ENCODE peak calls at places on chromosome 21, in six cellular contexts. One of them, this sample, is unnamed.

GRCh38 chr21:29299046-29299905 is 554 bp downstream of the BACH1 start:
- DNase-seq in OCI-LY7: peak; percentile 49
- DNase-seq in CD8-positive, alpha-beta memory T cell: peak; percentile 70
- DNase-seq in BE2C: peak; percentile 60
- DNase-seq in Peyer's patch: peak; percentile 83
- DNase-seq in tibial artery: peak; percentile 75
- DNase-seq in this sample: no peak

GRCh38 chr21:38136201-38136600 is 120.6 kb upstream of the KCNJ15 start:
- DNase-seq in OCI-LY7: no peak
- DNase-seq in CD8-positive, alpha-beta memory T cell: no peak
- DNase-seq in BE2C: no peak
- DNase-seq in Peyer's patch: no peak
- DNase-seq in tibial artery: no peak
- DNase-seq in this sample: no peak

GRCh38 chr21:33543505-33544129 is 779 bp downstream of the SON start:
- DNase-seq in OCI-LY7: peak; percentile 18
- DNase-seq in CD8-positive, alpha-beta memory T cell: no peak
- DNase-seq in BE2C: peak; percentile 71
- DNase-seq in Peyer's patch: peak; percentile 82
- DNase-seq in tibial artery: no peak
- DNase-seq in this sample: no peak

GRCh38 chr21:46604975-46605758 is at the start of gene S100B:
- DNase-seq in OCI-LY7: no peak
- DNase-seq in CD8-positive, alpha-beta memory T cell: peak; percentile 57
- DNase-seq in BE2C: peak; percentile 82
- DNase-seq in Peyer's patch: no peak
- DNase-seq in tibial artery: no peak
- DNase-seq in this sample: peak; percentile 58

GRCh38 chr21:43864806-43865470 is at the start of gene AGPAT3:
- DNase-seq in OCI-LY7: peak; percentile 41
- DNase-seq in CD8-positive, alpha-beta memory T cell: peak; percentile 46
- DNase-seq in BE2C: peak; percentile 41
- DNase-seq in Peyer's patch: no peak
- DNase-seq in tibial artery: no peak
- DNase-seq in this sample: no peak

GRCh38 chr21:33383056-33383888 is 19.9 kb upstream of the IFNGR2 start:
- DNase-seq in OCI-LY7: peak; percentile 96
- DNase-seq in CD8-positive, alpha-beta memory T cell: peak; percentile 47
- DNase-seq in BE2C: peak; percentile 41
- DNase-seq in Peyer's patch: peak; percentile 95
- DNase-seq in tibial artery: peak; percentile 76
- DNase-seq in this sample: no peak

GRCh38 chr21:29091032-29091431 is 17.6 kb upstream of the CCT8 start:
- DNase-seq in OCI-LY7: no peak
- DNase-seq in CD8-positive, alpha-beta memory T cell: no peak
- DNase-seq in BE2C: no peak
- DNase-seq in Peyer's patch: no peak
- DNase-seq in tibial artery: no peak
- DNase-seq in this sample: no peak

GRCh38 chr21:43338951-43339350 is 88.0 kb downstream of the SIK1 start:
- DNase-seq in OCI-LY7: peak; percentile 59
- DNase-seq in CD8-positive, alpha-beta memory T cell: no peak
- DNase-seq in BE2C: no peak
- DNase-seq in Peyer's patch: no peak
- DNase-seq in tibial artery: no peak
- DNase-seq in this sample: no peak

GRCh38 chr21:27408826-27409225 is 441.9 kb upstream of the ADAMTS5 start:
- DNase-seq in OCI-LY7: no peak
- DNase-seq in CD8-positive, alpha-beta memory T cell: no peak
- DNase-seq in BE2C: no peak
- DNase-seq in Peyer's patch: no peak
- DNase-seq in tibial artery: no peak
- DNase-seq in this sample: no peak

GRCh38 chr21:33198346-33199135 is 31.2 kb upstream of the IFNAR2 start:
- DNase-seq in OCI-LY7: no peak
- DNase-seq in CD8-positive, alpha-beta memory T cell: no peak
- DNase-seq in BE2C: no peak
- DNase-seq in Peyer's patch: no peak
- DNase-seq in tibial artery: no peak
- DNase-seq in this sample: no peak

GRCh38 chr21:43913928-43914327 is 48.9 kb downstream of the AGPAT3 start:
- DNase-seq in OCI-LY7: no peak
- DNase-seq in CD8-positive, alpha-beta memory T cell: no peak
- DNase-seq in BE2C: no peak
- DNase-seq in Peyer's patch: no peak
- DNase-seq in tibial artery: peak; percentile 48
- DNase-seq in this sample: no peak

GRCh38 chr21:37829447-37829846 is 86.8 kb downstream of the KCNJ6 start:
- DNase-seq in OCI-LY7: no peak
- DNase-seq in CD8-positive, alpha-beta memory T cell: no peak
- DNase-seq in BE2C: no peak
- DNase-seq in Peyer's patch: peak; percentile 84
- DNase-seq in tibial artery: no peak
- DNase-seq in this sample: no peak

GRCh38 chr21:34018185-34018584 is 55.2 kb upstream of the MRPS6 start:
- DNase-seq in OCI-LY7: peak; percentile 21
- DNase-seq in CD8-positive, alpha-beta memory T cell: no peak
- DNase-seq in BE2C: no peak
- DNase-seq in Peyer's patch: no peak
- DNase-seq in tibial artery: no peak
- DNase-seq in this sample: no peak

GRCh38 chr21:25689226-25689625 is 45.5 kb downstream of the ATP5PF start:
- DNase-seq in OCI-LY7: no peak
- DNase-seq in CD8-positive, alpha-beta memory T cell: no peak
- DNase-seq in BE2C: no peak
- DNase-seq in Peyer's patch: no peak
- DNase-seq in tibial artery: no peak
- DNase-seq in this sample: no peak

GRCh38 chr21:43716376-43717165 is 2.4 kb upstream of the PDXK start:
- DNase-seq in OCI-LY7: peak; percentile 86
- DNase-seq in CD8-positive, alpha-beta memory T cell: no peak
- DNase-seq in BE2C: no peak
- DNase-seq in Peyer's patch: no peak
- DNase-seq in tibial artery: no peak
- DNase-seq in this sample: no peak

GRCh38 chr21:44089001-44089911 is 17.9 kb upstream of the PWP2 start:
- DNase-seq in OCI-LY7: peak; percentile 70
- DNase-seq in CD8-positive, alpha-beta memory T cell: peak; percentile 66
- DNase-seq in BE2C: no peak
- DNase-seq in Peyer's patch: peak; percentile 84
- DNase-seq in tibial artery: peak; percentile 41
- DNase-seq in this sample: no peak

GRCh38 chr21:39972471-39972870 is 105.2 kb downstream of the PCP4 start:
- DNase-seq in OCI-LY7: no peak
- DNase-seq in CD8-positive, alpha-beta memory T cell: no peak
- DNase-seq in BE2C: no peak
- DNase-seq in Peyer's patch: no peak
- DNase-seq in tibial artery: no peak
- DNase-seq in this sample: no peak

GRCh38 chr21:36698160-36699025 is 522 bp upstream of the SIM2 start:
- DNase-seq in OCI-LY7: no peak
- DNase-seq in CD8-positive, alpha-beta memory T cell: no peak
- DNase-seq in BE2C: no peak
- DNase-seq in Peyer's patch: no peak
- DNase-seq in tibial artery: no peak
- DNase-seq in this sample: no peak

GRCh38 chr21:17560377-17560776 is 47.5 kb downstream of the CXADR start:
- DNase-seq in OCI-LY7: no peak
- DNase-seq in CD8-positive, alpha-beta memory T cell: no peak
- DNase-seq in BE2C: no peak
- DNase-seq in Peyer's patch: no peak
- DNase-seq in tibial artery: no peak
- DNase-seq in this sample: no peak

GRCh38 chr21:40615503-40616376 is 231.2 kb downstream of the DSCAM start:
- DNase-seq in OCI-LY7: no peak
- DNase-seq in CD8-positive, alpha-beta memory T cell: no peak
- DNase-seq in BE2C: no peak
- DNase-seq in Peyer's patch: no peak
- DNase-seq in tibial artery: no peak
- DNase-seq in this sample: no peak

GRCh38 chr21:35226960-35227741 is 178.0 kb upstream of the RUNX1 start:
- DNase-seq in OCI-LY7: peak; percentile 98
- DNase-seq in CD8-positive, alpha-beta memory T cell: peak; percentile 76
- DNase-seq in BE2C: no peak
- DNase-seq in Peyer's patch: peak; percentile 59
- DNase-seq in tibial artery: no peak
- DNase-seq in this sample: peak; percentile 97

GRCh38 chr21:41008971-41009370 is 159.0 kb upstream of the BACE2 start:
- DNase-seq in OCI-LY7: no peak
- DNase-seq in CD8-positive, alpha-beta memory T cell: no peak
- DNase-seq in BE2C: no peak
- DNase-seq in Peyer's patch: no peak
- DNase-seq in tibial artery: no peak
- DNase-seq in this sample: no peak

DNA sequence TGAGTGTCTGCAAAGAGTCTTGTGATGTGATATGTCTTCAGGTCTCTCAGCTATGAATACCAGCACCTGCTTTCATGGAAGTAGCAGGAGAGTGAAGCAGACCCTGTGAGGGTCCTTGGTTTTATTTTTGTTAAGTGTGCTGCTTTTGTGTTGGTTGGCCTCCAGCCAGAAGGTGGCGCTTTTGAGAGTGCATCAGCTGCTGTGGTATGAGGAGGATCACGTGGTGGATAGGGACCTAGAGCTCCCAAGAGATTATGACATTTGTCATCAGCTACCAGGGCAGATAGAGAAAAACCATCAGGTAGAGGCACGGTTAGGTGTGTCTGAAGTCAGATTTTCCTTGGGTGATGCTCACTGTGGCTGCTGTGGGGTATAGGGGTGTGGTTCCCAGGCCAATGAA is 1232.1 kb downstream of the MRPL39 start:
- DNase-seq in OCI-LY7: no peak
- DNase-seq in CD8-positive, alpha-beta memory T cell: no peak
- DNase-seq in BE2C: peak; percentile 47
- DNase-seq in Peyer's patch: no peak
- DNase-seq in tibial artery: no peak
- DNase-seq in this sample: peak; percentile 21
- H3K4me3 ChIP-seq in OCI-LY7: no peak overlapping the region
- H3K4me3 ChIP-seq in CD8-positive, alpha-beta memory T cell: no peak overlapping the region
- H3K4me3 ChIP-seq in BE2C: no peak overlapping the region
- H3K4me3 ChIP-seq in Peyer's patch: no peak overlapping the region
- H3K4me3 ChIP-seq in tibial artery: no peak overlapping the region
- H3K4me3 ChIP-seq in this sample: no peak overlapping the region

GRCh38 chr21:45111703-45112102 is 37.3 kb downstream of the ADARB1 start:
- DNase-seq in OCI-LY7: no peak
- DNase-seq in CD8-positive, alpha-beta memory T cell: no peak
- DNase-seq in BE2C: no peak
- DNase-seq in Peyer's patch: no peak
- DNase-seq in tibial artery: no peak
- DNase-seq in this sample: no peak

GRCh38 chr21:45112371-45112770 is 38.0 kb downstream of the ADARB1 start:
- DNase-seq in OCI-LY7: no peak
- DNase-seq in CD8-positive, alpha-beta memory T cell: no peak
- DNase-seq in BE2C: no peak
- DNase-seq in Peyer's patch: no peak
- DNase-seq in tibial artery: no peak
- DNase-seq in this sample: no peak

GRCh38 chr21:45109831-45110492 is 35.6 kb downstream of the ADARB1 start:
- DNase-seq in OCI-LY7: peak; percentile 95
- DNase-seq in CD8-positive, alpha-beta memory T cell: peak; percentile 43
- DNase-seq in BE2C: no peak
- DNase-seq in Peyer's patch: peak; percentile 85
- DNase-seq in tibial artery: peak; percentile 70
- DNase-seq in this sample: peak; percentile 77

GRCh38 chr21:45108808-45109800 is 34.7 kb downstream of the ADARB1 start:
- DNase-seq in OCI-LY7: no peak
- DNase-seq in CD8-positive, alpha-beta memory T cell: peak; percentile 41
- DNase-seq in BE2C: no peak
- DNase-seq in Peyer's patch: no peak
- DNase-seq in tibial artery: no peak
- DNase-seq in this sample: no peak

GRCh38 chr21:45110873-45111624 is 36.7 kb downstream of the ADARB1 start:
- DNase-seq in OCI-LY7: peak; percentile 57
- DNase-seq in CD8-positive, alpha-beta memory T cell: no peak
- DNase-seq in BE2C: no peak
- DNase-seq in Peyer's patch: no peak
- DNase-seq in tibial artery: no peak
- DNase-seq in this sample: no peak
- H3K4me3 ChIP-seq in OCI-LY7: peak overlapping the region; percentile 44
- H3K4me3 ChIP-seq in CD8-positive, alpha-beta memory T cell: no peak overlapping the region
- H3K4me3 ChIP-seq in BE2C: no peak overlapping the region
- H3K4me3 ChIP-seq in Peyer's patch: no peak overlapping the region
- H3K4me3 ChIP-seq in tibial artery: no peak overlapping the region
- H3K4me3 ChIP-seq in this sample: no peak overlapping the region

GRCh38 chr21:42059141-42059540 is 12.0 kb upstream of the UMODL1 start:
- DNase-seq in OCI-LY7: no peak
- DNase-seq in CD8-positive, alpha-beta memory T cell: no peak
- DNase-seq in BE2C: no peak
- DNase-seq in Peyer's patch: no peak
- DNase-seq in tibial artery: no peak
- DNase-seq in this sample: no peak

GRCh38 chr21:42058631-42059111 is 12.4 kb upstream of the UMODL1 start:
- DNase-seq in OCI-LY7: no peak
- DNase-seq in CD8-positive, alpha-beta memory T cell: no peak
- DNase-seq in BE2C: no peak
- DNase-seq in Peyer's patch: no peak
- DNase-seq in tibial artery: no peak
- DNase-seq in this sample: no peak

GRCh38 chr21:42056468-42056867 is 14.6 kb upstream of the UMODL1 start:
- DNase-seq in OCI-LY7: no peak
- DNase-seq in CD8-positive, alpha-beta memory T cell: no peak
- DNase-seq in BE2C: no peak
- DNase-seq in Peyer's patch: no peak
- DNase-seq in tibial artery: no peak
- DNase-seq in this sample: peak; percentile 70

GRCh38 chr21:42056996-42057689 is 14.0 kb upstream of the UMODL1 start:
- DNase-seq in OCI-LY7: no peak
- DNase-seq in CD8-positive, alpha-beta memory T cell: no peak
- DNase-seq in BE2C: no peak
- DNase-seq in Peyer's patch: peak; percentile 65
- DNase-seq in tibial artery: peak; percentile 82
- DNase-seq in this sample: no peak

DNA sequence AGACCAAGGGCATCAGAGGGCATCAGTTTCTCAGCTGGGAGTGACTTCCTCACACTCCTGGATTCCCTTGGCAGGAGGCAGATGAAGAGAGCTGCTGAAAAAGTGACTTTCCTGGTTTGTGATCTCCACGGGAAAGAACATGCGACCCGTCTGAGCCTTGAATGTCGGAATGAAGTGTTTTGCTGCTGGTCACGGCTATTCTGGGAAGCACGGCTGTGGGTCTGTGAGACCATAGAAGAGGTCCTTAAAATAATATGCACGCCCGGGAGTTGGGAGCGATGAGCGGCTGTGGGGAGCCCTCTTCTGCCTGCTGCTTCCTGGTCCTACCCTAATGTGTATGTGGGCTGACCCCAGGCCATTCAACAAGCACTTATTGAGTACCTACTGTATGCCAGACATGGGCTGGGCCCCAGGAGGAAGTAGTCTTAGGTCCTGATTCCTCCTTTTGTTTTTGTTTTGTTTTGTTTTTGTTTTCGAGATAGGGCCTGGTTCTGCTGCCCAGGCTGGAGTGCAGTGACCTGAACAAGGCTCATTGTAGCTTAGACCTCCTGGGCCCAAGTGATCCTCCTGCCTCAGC is 13.2 kb upstream of the UMODL1 start:
- DNase-seq in OCI-LY7: no peak
- DNase-seq in CD8-positive, alpha-beta memory T cell: no peak
- DNase-seq in BE2C: no peak
- DNase-seq in Peyer's patch: no peak
- DNase-seq in tibial artery: no peak
- DNase-seq in this sample: no peak
- H3K4me3 ChIP-seq in OCI-LY7: no peak overlapping the region
- H3K4me3 ChIP-seq in CD8-positive, alpha-beta memory T cell: no peak overlapping the region
- H3K4me3 ChIP-seq in BE2C: no peak overlapping the region
- H3K4me3 ChIP-seq in Peyer's patch: no peak overlapping the region
- H3K4me3 ChIP-seq in tibial artery: no peak overlapping the region
- H3K4me3 ChIP-seq in this sample: no peak overlapping the region

GRCh38 chr21:31557421-31557955 is 102.0 kb upstream of the SOD1 start:
- DNase-seq in OCI-LY7: no peak
- DNase-seq in CD8-positive, alpha-beta memory T cell: peak; percentile 21
- DNase-seq in BE2C: peak; percentile 30
- DNase-seq in Peyer's patch: no peak
- DNase-seq in tibial artery: no peak
- DNase-seq in this sample: no peak
- H3K4me3 ChIP-seq in OCI-LY7: peak overlapping the region; percentile 83
- H3K4me3 ChIP-seq in CD8-positive, alpha-beta memory T cell: peak overlapping the region; percentile 32
- H3K4me3 ChIP-seq in BE2C: peak overlapping the region; percentile 83
- H3K4me3 ChIP-seq in Peyer's patch: peak overlapping the region; percentile 60
- H3K4me3 ChIP-seq in tibial artery: peak overlapping the region; percentile 53
- H3K4me3 ChIP-seq in this sample: peak overlapping the region; percentile 87